ENCODE peak calls at places on chromosomes 4 and X, in five cellular contexts. One of them, this sample, is unnamed.
A peak's percentile ranks its signal among the peaks of the same experiment; 100 is the strongest.

GRCh38 chr4:134700251-134700650 is 498.7 kb upstream of the PABPC4L start:
- DNase-seq in H1: no peak
- DNase-seq in A549: no peak
- DNase-seq in HepG2: no peak
- DNase-seq in K562: no peak
- DNase-seq in this sample: no peak

GRCh38 chr4:67963345-67963744 is at the start of gene TMPRSS11A:
- DNase-seq in K562: no peak
- DNase-seq in H1: no peak
- DNase-seq in A549: no peak
- DNase-seq in HepG2: no peak
- DNase-seq in this sample: no peak

GRCh38 chrX:129717902-129718301 is 20.9 kb upstream of the XPNPEP2 start:
- DNase-seq in H1: no peak
- DNase-seq in HepG2: no peak
- DNase-seq in A549: peak; percentile 7
- DNase-seq in K562: no peak
- DNase-seq in this sample: no peak

GRCh38 chrX:19212037-19212436 is 89.8 kb upstream of the ADGRG2 start:
- DNase-seq in K562: no peak
- DNase-seq in HepG2: no peak
- DNase-seq in H1: no peak
- DNase-seq in A549: no peak
- DNase-seq in this sample: no peak

GRCh38 chr4:33996075-33996718 is 2248.1 kb downstream of the ARAP2 start:
- DNase-seq in H1: no peak
- DNase-seq in K562: no peak
- DNase-seq in A549: no peak
- DNase-seq in HepG2: no peak
- DNase-seq in this sample: no peak

GRCh38 chr4:139011220-139011950 is 4.2 kb upstream of the NOCT start:
- DNase-seq in A549: no peak
- DNase-seq in K562: no peak
- DNase-seq in H1: no peak
- DNase-seq in HepG2: no peak
- DNase-seq in this sample: no peak

GRCh38 chr4:5267418-5267817 is 216.1 kb downstream of the STK32B start:
- DNase-seq in A549: no peak
- DNase-seq in H1: no peak
- DNase-seq in HepG2: no peak
- DNase-seq in K562: no peak
- DNase-seq in this sample: no peak

GRCh38 chr4:86870442-86871069 is 21.4 kb upstream of the SLC10A6 start:
- DNase-seq in HepG2: no peak
- DNase-seq in K562: no peak
- DNase-seq in A549: no peak
- DNase-seq in H1: no peak
- DNase-seq in this sample: no peak

GRCh38 chrX:12895856-12896255 is 10.6 kb upstream of the TLR8 start:
- DNase-seq in HepG2: no peak
- DNase-seq in A549: no peak
- DNase-seq in K562: no peak
- DNase-seq in H1: no peak
- DNase-seq in this sample: peak; percentile 27

GRCh38 chr4:88792268-88792781 is 94.7 kb upstream of the NAP1L5 start:
- DNase-seq in HepG2: peak; percentile 9
- DNase-seq in K562: no peak
- DNase-seq in H1: no peak
- DNase-seq in A549: peak; percentile 9
- DNase-seq in this sample: no peak

GRCh38 chrX:23554304-23554703 is 113.0 kb upstream of the PRDX4 start:
- DNase-seq in H1: no peak
- DNase-seq in K562: peak; percentile 8
- DNase-seq in HepG2: peak; percentile 6
- DNase-seq in A549: peak; percentile 51
- DNase-seq in this sample: peak; percentile 25

GRCh38 chr4:172356002-172356401 is 542.8 kb downstream of the GALNTL6 start:
- DNase-seq in HepG2: no peak
- DNase-seq in H1: no peak
- DNase-seq in K562: no peak
- DNase-seq in A549: no peak
- DNase-seq in this sample: no peak

GRCh38 chrX:153669174-153669890 is 4.3 kb downstream of the PNCK start:
- DNase-seq in H1: peak; percentile 70
- DNase-seq in A549: no peak
- DNase-seq in HepG2: no peak
- DNase-seq in K562: peak; percentile 68
- DNase-seq in this sample: no peak

GRCh38 chr4:94766856-94767255 is 9.1 kb downstream of the BMPR1B start:
- DNase-seq in K562: no peak
- DNase-seq in A549: peak; percentile 75
- DNase-seq in HepG2: no peak
- DNase-seq in H1: no peak
- DNase-seq in this sample: no peak

GRCh38 chr4:159229164-159229563 is 126.3 kb downstream of the RAPGEF2 start:
- DNase-seq in H1: no peak
- DNase-seq in HepG2: peak; percentile 80
- DNase-seq in A549: peak; percentile 49
- DNase-seq in K562: no peak
- DNase-seq in this sample: peak; percentile 51

GRCh38 chrX:124033821-124034220 is 72.3 kb downstream of the STAG2 start:
- DNase-seq in H1: no peak
- DNase-seq in A549: no peak
- DNase-seq in HepG2: no peak
- DNase-seq in K562: no peak
- DNase-seq in this sample: no peak

GRCh38 chrX:129759576-129760061 is 20.1 kb upstream of the SASH3 start:
- DNase-seq in H1: no peak
- DNase-seq in A549: peak; percentile 9
- DNase-seq in HepG2: no peak
- DNase-seq in K562: no peak
- DNase-seq in this sample: peak; percentile 18

GRCh38 chr4:170202721-170203120 is 113.0 kb upstream of the AADAT start:
- DNase-seq in HepG2: no peak
- DNase-seq in H1: no peak
- DNase-seq in K562: no peak
- DNase-seq in A549: no peak
- DNase-seq in this sample: no peak

GRCh38 chr4:43103048-43103447 is 210.5 kb downstream of the GRXCR1 start:
- DNase-seq in A549: no peak
- DNase-seq in H1: no peak
- DNase-seq in HepG2: no peak
- DNase-seq in K562: no peak
- DNase-seq in this sample: no peak

GRCh38 chrX:75067931-75068330 is 88.2 kb downstream of the ABCB7 start:
- DNase-seq in H1: no peak
- DNase-seq in HepG2: no peak
- DNase-seq in K562: no peak
- DNase-seq in A549: no peak
- DNase-seq in this sample: no peak

GRCh38 chrX:118631586-118631985 is 95.8 kb upstream of the IL13RA1 start:
- DNase-seq in K562: no peak
- DNase-seq in HepG2: no peak
- DNase-seq in A549: no peak
- DNase-seq in H1: no peak
- DNase-seq in this sample: no peak

DNA sequence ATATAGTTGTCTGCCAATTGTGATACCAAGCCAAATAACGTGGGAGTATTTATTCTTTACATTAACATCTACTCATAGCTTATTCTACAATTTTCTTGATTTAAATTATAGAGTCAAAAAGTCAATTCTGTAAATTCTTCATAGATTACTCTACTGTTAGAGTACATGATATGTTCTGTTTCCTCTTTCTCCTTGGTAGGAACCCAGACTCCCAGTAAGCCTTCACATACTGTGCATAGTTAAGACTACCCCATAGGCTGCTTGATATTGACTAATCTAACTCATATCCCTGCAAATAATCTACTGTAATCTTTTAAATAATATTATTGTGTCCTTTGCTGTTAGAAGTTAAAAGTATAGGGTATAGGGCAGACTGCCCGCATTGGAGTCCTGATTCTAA is 35.4 kb downstream of the BANK1 start:
- DNase-seq in H1: no peak
- DNase-seq in HepG2: no peak
- DNase-seq in K562: no peak
- DNase-seq in A549: no peak
- DNase-seq in this sample: no peak
- TF ChIP-seq JUN in H1: no peak
- TF ChIP-seq JUN in HepG2: no peak
- TF ChIP-seq JUN in K562: no peak
- TF ChIP-seq JUN in A549: no peak
- TF ChIP-seq JUN in this sample: no peak

GRCh38 chrX:107699611-107700010 is 71.3 kb downstream of the PRPS1 start:
- DNase-seq in HepG2: no peak
- DNase-seq in A549: no peak
- DNase-seq in H1: no peak
- DNase-seq in K562: no peak
- DNase-seq in this sample: no peak

GRCh38 chrX:107704181-107704580 is 71.4 kb downstream of the TSC22D3 start:
- DNase-seq in H1: no peak
- DNase-seq in HepG2: no peak
- DNase-seq in A549: no peak
- DNase-seq in K562: no peak
- DNase-seq in this sample: no peak

GRCh38 chrX:107701493-107702121 is 73.3 kb downstream of the PRPS1 start:
- DNase-seq in K562: no peak
- DNase-seq in HepG2: no peak
- DNase-seq in H1: no peak
- DNase-seq in A549: no peak
- DNase-seq in this sample: no peak

GRCh38 chrX:107700802-107701201 is 72.5 kb downstream of the PRPS1 start:
- DNase-seq in A549: no peak
- DNase-seq in H1: no peak
- DNase-seq in HepG2: no peak
- DNase-seq in K562: no peak
- DNase-seq in this sample: no peak

GRCh38 chrX:107700317-107700774 is 72.0 kb downstream of the PRPS1 start:
- DNase-seq in A549: no peak
- DNase-seq in HepG2: no peak
- DNase-seq in H1: no peak
- DNase-seq in K562: no peak
- DNase-seq in this sample: no peak
- TF ChIP-seq JUN in A549: no peak
- TF ChIP-seq JUN in HepG2: no peak
- TF ChIP-seq JUN in H1: no peak
- TF ChIP-seq JUN in K562: no peak
- TF ChIP-seq JUN in this sample: no peak

GRCh38 chr4:8849266-8850073 is 22.2 kb downstream of the HMX1 start:
- DNase-seq in H1: peak; percentile 40
- DNase-seq in K562: no peak
- DNase-seq in HepG2: no peak
- DNase-seq in A549: no peak
- DNase-seq in this sample: no peak
- TF ChIP-seq JUN in H1: no peak
- TF ChIP-seq JUN in K562: no peak
- TF ChIP-seq JUN in HepG2: no peak
- TF ChIP-seq JUN in A549: no peak
- TF ChIP-seq JUN in this sample: no peak

DNA sequence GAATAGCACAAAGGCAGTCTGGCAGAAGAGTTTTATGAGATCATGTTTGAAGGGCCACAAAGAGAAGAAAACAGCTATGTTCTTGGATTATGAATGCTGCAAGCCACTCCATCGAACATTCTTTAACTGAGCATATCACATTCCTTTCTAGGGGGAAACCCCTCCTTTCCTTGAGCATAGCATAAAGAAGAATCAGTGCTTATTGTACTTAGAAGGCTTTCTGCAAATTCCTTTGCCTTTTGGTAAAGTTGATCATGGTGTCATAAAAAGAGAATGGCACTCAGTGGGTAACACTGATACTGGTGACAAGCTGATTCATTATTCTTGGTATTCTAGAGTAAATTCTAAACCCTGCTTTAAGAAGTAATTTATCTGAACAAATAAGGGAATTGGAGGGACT is 88.5 kb upstream of the GPR34 start:
- DNase-seq in K562: no peak
- DNase-seq in HepG2: no peak
- DNase-seq in A549: no peak
- DNase-seq in H1: no peak
- DNase-seq in this sample: peak; percentile 7
- TF ChIP-seq JUN in K562: no peak
- TF ChIP-seq JUN in HepG2: no peak
- TF ChIP-seq JUN in A549: no peak
- TF ChIP-seq JUN in H1: no peak
- TF ChIP-seq JUN in this sample: no peak

This sample was measured in endothelial cell of umbilical vein.